ENCODE peak calls at places on chromosome 13, in seven cellular contexts. H is sigmoid colon; G is HepG2; F is left ventricle myocardium inferior; D is CD8-positive, alpha-beta memory T cell; T is prostate gland; Z is endodermal cell. Y is an unnamed sample. For H3K4me1, the result is how much of the 10 kb centered on the place peaks cover.

GRCh38 chr13:101490400-101491015 is 38.0 kb downstream of the ITGBL1 start:
- DNase-seq in T (no peak), H (no peak), D (no peak), F (no peak), Z (no peak), G (no peak), Y (peak)

GRCh38 chr13:91922969-91923592 is 524.7 kb downstream of the GPC5 start:
- DNase-seq in Z (no peak), F (no peak), H (no peak), T (no peak), D (no peak), G (peak), Y (peak)

GRCh38 chr13:85223883-85224656 is 575.1 kb downstream of the SLITRK6 start:
- DNase-seq in T (no peak), H (no peak), D (no peak), G (no peak), Z (no peak), F (no peak), Y (no peak)

GRCh38 chr13:111421216-111421615 is 100.8 kb downstream of the TEX29 start:
- DNase-seq in G (no peak), F (no peak), T (no peak), H (no peak), Z (peak), D (no peak), Y (no peak)

GRCh38 chr13:67273001-67273400 is 42.9 kb upstream of the PCDH9 start:
- DNase-seq in H (no peak), Z (no peak), D (no peak), G (no peak), F (no peak), T (no peak), Y (no peak)

GRCh38 chr13:30581582-30581981 is 36.1 kb upstream of the USPL1 start:
- DNase-seq in G (peak), F (no peak), T (no peak), D (no peak), H (no peak), Z (peak), Y (peak)

GRCh38 chr13:108195146-108195545 is 20.2 kb downstream of the LIG4 start:
- DNase-seq in Z (no peak), G (no peak), H (no peak), D (no peak), F (no peak), T (no peak), Y (no peak)

GRCh38 chr13:53382008-53382407 is 353.4 kb downstream of the OLFM4 start:
- DNase-seq in F (no peak), T (no peak), Z (peak), G (no peak), D (no peak), H (no peak), Y (peak)

GRCh38 chr13:80787604-80788003 is 446.7 kb upstream of the SPRY2 start:
- DNase-seq in G (no peak), F (no peak), T (no peak), D (no peak), H (no peak), Z (no peak), Y (no peak)

GRCh38 chr13:44015133-44015532 is 135.4 kb downstream of the LACC1 start:
- DNase-seq in Z (no peak), H (no peak), F (no peak), D (no peak), G (no peak), T (no peak), Y (no peak)

GRCh38 chr13:63184693-63185092 is 1769.0 kb upstream of the PCDH20 start:
- DNase-seq in T (no peak), G (peak), H (no peak), D (no peak), Z (peak), F (no peak), Y (peak)

GRCh38 chr13:93230466-93230865 is 3.9 kb downstream of the GPC6 start:
- DNase-seq in F (no peak), T (no peak), D (no peak), Z (no peak), H (no peak), G (peak), Y (no peak)

GRCh38 chr13:94706101-94706853 is 6.1 kb downstream of the SOX21 start:
- DNase-seq in F (no peak), Z (no peak), G (no peak), H (no peak), T (no peak), D (no peak), Y (peak)

GRCh38 chr13:19601749-19602725 is 31.4 kb upstream of the MPHOSPH8 start:
- DNase-seq in G (peak), H (no peak), F (peak), Z (peak), T (no peak), D (peak), Y (peak)

GRCh38 chr13:109666656-109667448 is 119.5 kb downstream of the IRS2 start:
- DNase-seq in D (no peak), H (no peak), G (no peak), T (no peak), Z (no peak), F (no peak), Y (no peak)

GRCh38 chr13:110234532-110234931 is 72.4 kb downstream of the COL4A1 start:
- DNase-seq in F (no peak), D (no peak), G (no peak), Z (no peak), H (no peak), T (no peak), Y (no peak)

GRCh38 chr13:44540761-44541434 is 35.2 kb downstream of the TSC22D1 start:
- DNase-seq in Z (no peak), G (no peak), T (no peak), H (no peak), D (no peak), F (no peak), Y (no peak)

GRCh38 chr13:52786747-52787146 is 47.1 kb upstream of the CNMD start:
- DNase-seq in H (no peak), Z (no peak), F (no peak), G (no peak), D (no peak), T (no peak), Y (no peak)

GRCh38 chr13:79237981-79238380 is 168.1 kb downstream of the RBM26 start:
- DNase-seq in D (no peak), Z (no peak), T (no peak), G (no peak), H (no peak), F (no peak), Y (no peak)

GRCh38 chr13:70960841-70961443 is 852.7 kb upstream of the KLHL1 start:
- DNase-seq in D (no peak), T (no peak), H (no peak), G (peak), F (no peak), Z (no peak), Y (peak)

GRCh38 chr13:36520111-36520510 is 87.8 kb downstream of the CCNA1 start:
- DNase-seq in T (no peak), Z (no peak), H (no peak), G (no peak), D (no peak), F (no peak), Y (no peak)

GRCh38 chr13:30959678-30960077 is 27.2 kb downstream of the TEX26 start:
- DNase-seq in T (no peak), D (no peak), Z (no peak), F (no peak), G (no peak), H (no peak), Y (no peak)

GRCh38 chr13:23679214-23679613 is 109.0 kb downstream of the TNFRSF19 start:
- DNase-seq in F (no peak), H (no peak), T (no peak), G (no peak), Z (no peak), D (no peak), Y (no peak)

GRCh38 chr13:92716749-92717148 is 509.9 kb upstream of the GPC6 start:
- DNase-seq in F (no peak), H (no peak), G (peak), D (no peak), T (no peak), Z (no peak), Y (no peak)

GRCh38 chr13:24459234-24459633 is 53.3 kb downstream of the PARP4 start:
- DNase-seq in G (no peak), F (no peak), T (no peak), Z (no peak), D (no peak), H (no peak), Y (no peak)

GRCh38 chr13:108895220-108895704 is 265.9 kb downstream of the MYO16 start:
- DNase-seq in D (no peak), Z (no peak), G (peak), H (no peak), F (no peak), T (no peak), Y (peak)

DNA sequence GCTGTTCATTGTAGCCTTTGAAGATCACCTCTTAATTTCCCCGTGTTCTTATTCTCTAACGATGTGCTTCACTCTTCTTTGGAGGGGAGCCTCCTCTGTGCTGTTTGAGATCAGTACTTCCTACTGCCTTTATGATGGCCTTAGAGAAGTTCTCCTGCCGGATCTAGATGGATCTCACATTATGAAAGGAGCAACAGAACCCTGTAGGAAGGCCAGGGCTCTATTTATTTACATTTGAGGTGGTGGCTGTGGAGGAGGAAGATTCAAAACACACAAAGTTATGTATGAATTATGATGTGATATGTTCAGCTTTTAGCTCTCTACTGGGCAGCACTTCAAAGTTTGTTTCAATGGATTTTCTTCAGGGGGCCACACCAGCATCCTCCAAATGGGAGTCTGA is 322.3 kb downstream of the DLEU7 start:
- DNase-seq in G (no peak), H (no peak), Z (no peak), T (no peak), F (no peak), D (no peak), Y (no peak)
- H3K4me1 ChIP-seq in G (half or more), H (under half), Z (under half), T (under half), F (under half), D (under half), Y (under half)

DNA sequence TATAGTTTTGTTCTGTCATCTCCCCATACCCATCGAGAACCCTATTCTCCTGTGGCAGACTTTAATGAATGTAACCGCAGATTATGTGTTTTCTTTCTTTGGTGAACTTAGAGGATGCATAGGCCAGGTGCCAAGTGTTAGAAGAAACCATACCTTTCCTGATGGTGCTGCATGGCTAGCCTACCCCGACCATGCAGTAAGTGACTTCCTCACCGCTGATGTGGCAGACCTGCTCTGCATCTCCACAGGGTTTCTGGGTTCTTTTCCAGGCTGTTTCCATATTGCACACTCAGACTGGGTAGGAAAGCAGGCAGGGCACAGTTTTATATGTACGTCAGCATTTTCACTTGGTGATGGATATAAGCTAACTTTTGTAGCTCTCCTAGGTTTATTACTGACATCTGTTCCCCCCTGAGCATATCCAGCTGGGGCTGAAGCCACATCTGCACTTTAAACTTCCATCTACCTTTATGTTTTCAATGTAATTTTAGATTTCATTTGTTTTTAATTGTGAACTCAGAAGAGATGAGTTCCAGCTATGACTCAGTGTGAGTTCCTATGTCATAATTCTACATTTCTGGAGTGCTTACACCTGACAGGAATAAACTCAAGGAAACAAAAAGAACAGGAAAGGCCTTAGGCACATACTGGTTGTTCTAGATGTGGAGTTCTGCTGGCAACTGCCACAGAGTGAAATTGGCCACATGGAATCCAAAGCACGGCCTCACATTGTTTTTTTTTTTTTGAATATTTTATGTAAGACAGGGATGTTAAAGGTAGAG is 42.4 kb downstream of the LRCH1 start:
- DNase-seq in T (peak), F (no peak), Z (no peak), G (no peak), H (no peak), D (no peak), Y (no peak)
- H3K4me1 ChIP-seq in T (under half), F (half or more), Z (under half), G (under half), H (under half), D (under half), Y (under half)

GRCh38 chr13:98520674-98521449 is 56.0 kb downstream of the STK24 start:
- DNase-seq in F (no peak), H (no peak), D (no peak), Z (no peak), G (no peak), T (no peak), Y (no peak)

GRCh38 chr13:98521461-98521860 is 55.4 kb downstream of the STK24 start:
- DNase-seq in F (no peak), G (no peak), Z (no peak), H (no peak), D (no peak), T (no peak), Y (no peak)

GRCh38 chr13:98519976-98520375 is 56.9 kb downstream of the STK24 start:
- DNase-seq in D (no peak), G (no peak), F (no peak), Z (no peak), T (no peak), H (no peak), Y (no peak)

GRCh38 chr13:98523455-98524102 is 53.3 kb downstream of the STK24 start:
- DNase-seq in G (no peak), T (no peak), Z (no peak), F (no peak), D (no peak), H (no peak), Y (no peak)

DNA sequence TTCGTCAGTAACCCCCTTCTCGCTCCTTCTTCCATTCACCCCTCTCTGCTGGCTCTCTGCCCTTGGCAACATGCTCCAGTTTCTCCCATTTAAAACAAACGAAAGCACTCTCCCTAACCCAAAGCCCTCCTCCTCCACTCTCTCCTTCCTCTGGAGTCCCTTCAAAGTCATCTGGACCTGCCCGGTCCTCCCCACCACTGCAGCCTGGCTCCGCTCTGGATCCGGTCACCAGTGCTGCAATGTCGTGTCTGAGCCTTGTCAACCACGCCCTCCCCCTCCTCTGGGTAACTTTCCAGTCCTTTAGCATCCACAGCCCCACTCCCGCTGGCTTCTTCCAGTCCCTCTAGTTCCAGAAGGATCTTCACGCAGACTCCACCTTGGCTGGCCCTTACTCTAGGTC is 55.0 kb downstream of the STK24 start:
- DNase-seq in F (no peak), T (no peak), D (no peak), H (no peak), Z (no peak), G (no peak), Y (no peak)
- H3K4me1 ChIP-seq in F (half or more), T (under half), D (half or more), H (under half), Z (under half), G (under half), Y (under half)

GRCh38 chr13:114124486-114124885 is 7.9 kb downstream of the RASA3 start:
- DNase-seq in F (no peak), H (no peak), Z (no peak), D (no peak), T (no peak), G (no peak), Y (no peak)

GRCh38 chr13:114123876-114124275 is 8.5 kb downstream of the RASA3 start:
- DNase-seq in G (no peak), D (no peak), Z (no peak), H (no peak), F (no peak), T (no peak), Y (no peak)

GRCh38 chr13:114126789-114127472 is 5.5 kb downstream of the RASA3 start:
- DNase-seq in T (no peak), D (no peak), Z (no peak), H (no peak), F (no peak), G (no peak), Y (no peak)

GRCh38 chr13:114124921-114125320 is 7.5 kb downstream of the RASA3 start:
- DNase-seq in G (no peak), H (no peak), Z (no peak), F (no peak), T (no peak), D (peak), Y (no peak)

GRCh38 chr13:114125589-114125988 is 6.8 kb downstream of the RASA3 start:
- DNase-seq in Z (no peak), F (no peak), T (no peak), G (no peak), D (no peak), H (no peak), Y (no peak)
- H3K4me1 ChIP-seq in Z (under half), F (half or more), T (under half), G (under half), D (half or more), H (under half), Y (under half)

DNA sequence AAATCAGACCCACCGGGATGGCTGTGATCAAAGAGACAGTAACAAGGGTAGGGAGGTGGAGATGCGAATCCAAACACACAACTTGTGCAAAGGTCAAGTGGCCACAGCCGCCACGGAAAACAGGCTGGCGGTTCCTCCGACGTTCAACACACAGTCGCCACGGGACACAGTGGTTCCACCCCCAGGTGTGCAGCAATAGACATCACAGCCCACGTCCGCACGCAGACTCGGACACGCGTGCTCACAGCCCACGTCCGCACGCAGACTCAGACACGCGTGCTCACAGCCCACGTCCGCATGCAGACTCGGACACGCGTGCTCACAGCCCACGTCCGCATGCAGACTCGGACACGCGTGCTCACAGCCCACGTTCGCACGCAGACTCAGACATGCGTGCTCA is 70.1 kb downstream of the RASA3 start:
- DNase-seq in D (no peak), F (no peak), H (no peak), T (no peak), Z (no peak), G (no peak), Y (no peak)
- H3K4me1 ChIP-seq in D (half or more), F (half or more), H (under half), T (under half), Z (under half), G (under half), Y (under half)

DNA sequence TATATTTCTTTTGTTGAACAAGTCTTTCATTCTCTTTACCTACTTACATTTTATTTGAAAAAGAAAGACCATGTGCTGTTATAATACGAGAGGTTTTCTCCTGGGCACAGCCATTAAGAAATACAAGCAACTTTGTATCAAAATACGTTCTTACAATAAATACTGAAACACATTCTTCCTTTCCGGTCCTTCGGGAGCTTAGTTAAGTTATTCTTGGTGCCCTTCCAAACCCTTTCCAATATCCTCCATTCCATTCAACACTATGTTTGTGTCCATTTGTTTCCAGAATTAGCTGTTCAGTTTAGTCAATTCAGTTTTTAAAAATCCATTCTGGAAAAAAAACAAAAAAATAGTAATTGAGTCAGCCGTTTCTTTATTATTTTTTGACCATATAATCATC is 746.7 kb upstream of the SLC10A2 start:
- DNase-seq in D (no peak), Z (no peak), T (no peak), F (no peak), H (no peak), G (no peak), Y (no peak)
- H3K4me1 ChIP-seq in D (under half), Z (under half), T (under half), F (under half), H (under half), G (under half), Y (under half)

DNA sequence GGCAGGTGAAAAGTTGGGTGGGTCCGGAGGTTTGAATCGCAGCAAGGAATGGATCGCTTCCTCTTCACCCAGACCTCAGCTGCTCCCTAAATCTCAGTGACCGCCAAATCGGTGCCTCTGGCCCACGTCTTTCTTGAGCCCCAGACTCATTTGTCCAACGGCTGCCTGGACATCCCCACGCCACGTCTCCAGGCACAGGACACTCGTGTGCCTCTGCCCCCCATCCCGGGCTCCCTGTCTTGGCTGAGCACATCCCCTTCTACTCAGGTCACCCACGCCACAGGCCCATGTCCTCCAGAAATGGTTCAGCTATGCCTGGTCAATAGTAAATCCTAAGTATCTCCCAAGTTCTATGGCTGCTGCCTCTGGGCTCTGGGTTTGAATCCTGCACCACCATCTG is 56.6 kb downstream of the CDADC1 start:
- DNase-seq in H (no peak), D (no peak), F (no peak), Z (no peak), T (no peak), G (no peak), Y (no peak)
- H3K4me1 ChIP-seq in H (under half), D (under half), F (half or more), Z (under half), T (under half), G (half or more), Y (under half)

GRCh38 chr13:33263484-33263883 is 22.1 kb downstream of the STARD13 start:
- DNase-seq in Z (no peak), D (no peak), G (no peak), T (no peak), H (no peak), F (no peak), Y (no peak)

GRCh38 chr13:33263976-33264619 is 21.5 kb downstream of the STARD13 start:
- DNase-seq in F (no peak), Z (no peak), T (no peak), G (no peak), D (no peak), H (no peak), Y (no peak)

GRCh38 chr13:33265607-33266006 is 19.9 kb downstream of the STARD13 start:
- DNase-seq in G (no peak), D (no peak), T (no peak), Z (no peak), H (no peak), F (no peak), Y (no peak)

GRCh38 chr13:33265133-33265532 is 20.4 kb downstream of the STARD13 start:
- DNase-seq in G (no peak), H (no peak), Z (no peak), T (no peak), D (no peak), F (no peak), Y (no peak)

GRCh38 chr13:33264620-33264978 is 21.0 kb downstream of the STARD13 start:
- DNase-seq in F (no peak), Z (no peak), D (no peak), T (no peak), H (no peak), G (no peak), Y (no peak)
- H3K4me1 ChIP-seq in F (half or more), Z (under half), D (under half), T (under half), H (under half), G (half or more), Y (under half)

GRCh38 chr13:75362026-75362425 is 119.9 kb downstream of the TBC1D4 start:
- DNase-seq in H (no peak), F (no peak), D (no peak), T (no peak), G (no peak), Z (no peak), Y (no peak)
- H3K4me1 ChIP-seq in H (under half), F (half or more), D (under half), T (under half), G (half or more), Z (under half), Y (under half)